ENCODE peak calls at places on chromosomes 11 and 22, in five cellular contexts. A, Y, F, W and S are unnamed samples.

GRCh38 chr11:8613036-8613435 is 19.0 kb upstream of the STK33 start:
- DNase-seq in F (no peak), W (no peak), A (no peak), Y (no peak), S (no peak)

GRCh38 chr22:44192098-44192810 is 11.5 kb downstream of the PARVG start:
- DNase-seq in F (no peak), Y (peak; percentile 84), W (no peak), A (no peak), S (no peak)

GRCh38 chr11:85826096-85826855 is 15.3 kb upstream of the SYTL2 start:
- DNase-seq in A (no peak), F (no peak), W (peak; percentile 84), Y (no peak), S (peak; percentile 56)

GRCh38 chr11:64048042-64048854 is 12.5 kb downstream of the FLRT1 start:
- DNase-seq in Y (no peak), W (no peak), F (no peak), A (no peak), S (no peak)

GRCh38 chr11:45180158-45180887 is 33.9 kb downstream of the PRDM11 start:
- DNase-seq in A (peak; percentile 69), F (no peak), W (peak; percentile 76), Y (peak; percentile 82), S (no peak)

GRCh38 chr11:123233280-123233977 is 38.4 kb upstream of the CLMP start:
- DNase-seq in F (no peak), Y (no peak), A (no peak), W (no peak), S (peak; percentile 13)

GRCh38 chr11:4495487-4495886 is 13.0 kb downstream of the OR52K1 start:
- DNase-seq in W (no peak), F (no peak), A (no peak), Y (no peak), S (no peak)

GRCh38 chr22:46041642-46042041 is 64.7 kb upstream of the WNT7B start:
- DNase-seq in F (no peak), W (no peak), Y (no peak), A (peak; percentile 26), S (no peak)

GRCh38 chr11:108973402-108974119 is 308.7 kb downstream of the DDX10 start:
- DNase-seq in W (peak; percentile 39), Y (no peak), A (no peak), F (peak; percentile 49), S (peak; percentile 92)

GRCh38 chr11:117859713-117860112 is 16.7 kb downstream of the FXYD6 start:
- DNase-seq in Y (no peak), W (no peak), F (no peak), A (no peak), S (no peak)

GRCh38 chr11:68983816-68984215 is 3.0 kb upstream of the MRGPRD start:
- DNase-seq in Y (no peak), F (no peak), W (no peak), A (no peak), S (no peak)

GRCh38 chr11:64562723-64563351 is 28.2 kb upstream of the SLC22A12 start:
- DNase-seq in A (no peak), Y (no peak), W (no peak), F (no peak), S (no peak)

GRCh38 chr22:39419911-39420310 is 20.3 kb downstream of the TAB1 start:
- DNase-seq in A (no peak), W (no peak), F (no peak), Y (no peak), S (no peak)

GRCh38 chr11:11338304-11338703 is 14.7 kb downstream of the CSNK2A3 start:
- DNase-seq in W (no peak), F (no peak), A (no peak), Y (no peak), S (no peak)

GRCh38 chr22:37678372-37678771 is 2.9 kb downstream of the LGALS1 start:
- DNase-seq in A (no peak), W (no peak), F (no peak), Y (no peak), S (no peak)

GRCh38 chr11:114166897-114167323 is 107.4 kb downstream of the ZBTB16 start:
- DNase-seq in F (peak; percentile 44), W (no peak), A (no peak), Y (peak; percentile 82), S (peak; percentile 91)

GRCh38 chr11:12949456-12949855 is 59.7 kb upstream of the RASSF10 start:
- DNase-seq in W (no peak), A (no peak), F (no peak), Y (no peak), S (no peak)

GRCh38 chr22:39351689-39352214 is 2.0 kb downstream of the SYNGR1 start:
- DNase-seq in F (no peak), W (no peak), A (no peak), Y (peak; percentile 93), S (no peak)

GRCh38 chr11:11960687-11961086 is 47.7 kb downstream of the DKK3 start:
- DNase-seq in F (no peak), W (no peak), A (no peak), Y (no peak), S (no peak)

GRCh38 chr11:62921201-62921572 is at the start of gene CHRM1:
- DNase-seq in A (peak; percentile 48), W (no peak), Y (no peak), F (no peak), S (no peak)

GRCh38 chr11:62917906-62918502 is 3.2 kb downstream of the CHRM1 start:
- DNase-seq in F (no peak), W (no peak), Y (no peak), A (no peak), S (no peak)

GRCh38 chr11:62918531-62918930 is 2.6 kb downstream of the CHRM1 start:
- DNase-seq in W (no peak), A (no peak), Y (no peak), F (no peak), S (no peak)

GRCh38 chr11:62919898-62920640 is 1.1 kb downstream of the CHRM1 start:
- DNase-seq in W (no peak), F (no peak), A (no peak), Y (no peak), S (no peak)

GRCh38 chr11:62919476-62919875 is 1.7 kb downstream of the CHRM1 start:
- DNase-seq in Y (no peak), F (no peak), W (no peak), A (no peak), S (no peak)
- H3K4me3 ChIP-seq in Y (no peak overlapping the region), F (no peak overlapping the region), W (no peak overlapping the region), A (no peak overlapping the region), S (no peak overlapping the region)

GRCh38 chr11:19882356-19882755 is 169.7 kb downstream of the NAV2 start:
- DNase-seq in A (no peak), F (no peak), Y (no peak), W (no peak), S (no peak)
- TF ChIP-seq CTCF in A (no peak), F (no peak), Y (no peak), W (no peak), S (no peak)

GRCh38 chr11:96155627-96156378 is 187.2 kb downstream of the MAML2 start:
- DNase-seq in Y (peak; percentile 95), A (peak; percentile 35), F (peak; percentile 91), W (peak; percentile 51), S (peak; percentile 97)

GRCh38 chr11:96154802-96155520 is 188.0 kb downstream of the MAML2 start:
- DNase-seq in A (no peak), F (no peak), Y (no peak), W (no peak), S (peak; percentile 89)

GRCh38 chr11:96158126-96158525 is 184.9 kb downstream of the MAML2 start:
- DNase-seq in F (no peak), Y (no peak), A (no peak), W (no peak), S (no peak)

GRCh38 chr11:96157517-96157873 is 185.5 kb downstream of the MAML2 start:
- DNase-seq in W (no peak), A (no peak), Y (no peak), F (no peak), S (no peak)

GRCh38 chr11:96156379-96156722 is 186.6 kb downstream of the MAML2 start:
- DNase-seq in A (no peak), F (no peak), Y (no peak), W (no peak), S (no peak)
- H3K4me3 ChIP-seq in A (no peak overlapping the region), F (peak overlapping the region; percentile 7), Y (peak overlapping the region; percentile 51), W (no peak overlapping the region), S (peak overlapping the region; percentile 45)

DNA sequence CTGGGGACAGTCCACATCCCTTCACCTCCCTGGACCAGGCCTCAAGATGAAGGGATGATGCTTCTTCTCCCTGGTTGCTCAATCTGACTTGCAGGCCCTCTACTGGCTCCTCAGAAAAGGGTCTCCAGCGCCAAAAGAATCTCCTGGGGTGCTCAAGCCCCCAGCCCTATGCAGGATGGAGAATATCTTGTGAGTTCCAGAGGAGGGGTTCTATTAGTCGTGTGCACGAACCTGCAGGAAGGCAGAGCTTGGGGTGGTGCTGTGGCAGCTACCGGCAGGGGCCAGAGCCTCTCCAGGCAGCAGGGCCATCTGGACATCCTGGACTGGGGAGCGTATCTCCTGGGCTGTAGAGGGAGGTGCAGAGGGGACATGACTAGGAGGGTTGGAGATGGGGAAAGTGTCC is 1339.5 kb downstream of the BRD1 start:
- DNase-seq in A (no peak), F (no peak), Y (no peak), W (no peak), S (peak; percentile 39)
- TF ChIP-seq CTCF in A (no peak), F (peak; percentile 11), Y (no peak), W (no peak), S (peak; percentile 46)

DNA sequence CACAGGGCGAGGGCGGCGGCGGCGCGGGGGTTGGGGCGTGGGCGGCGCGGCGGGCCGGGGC is at the start of gene RTN4R:
- DNase-seq in A (no peak), F (no peak), Y (no peak), W (no peak), S (no peak)
- H3K4me3 ChIP-seq in A (no peak within 1 kb of the TSS), F (peak within 1 kb of the TSS; percentile 1), Y (peak within 1 kb of the TSS; percentile 61), W (peak within 1 kb of the TSS; percentile 49), S (no peak within 1 kb of the TSS)

GRCh38 chr11:121533556-121534050 is 80.8 kb upstream of the SORL1-AS1 start:
- DNase-seq in W (no peak), Y (no peak), F (no peak), A (no peak), S (no peak)

GRCh38 chr11:121535122-121535796 is 82.5 kb upstream of the SORL1-AS1 start:
- DNase-seq in Y (no peak), W (no peak), A (no peak), F (no peak), S (peak; percentile 14)

GRCh38 chr11:121536116-121536515 is 83.3 kb upstream of the SORL1-AS1 start:
- DNase-seq in W (no peak), Y (no peak), A (no peak), F (no peak), S (no peak)

GRCh38 chr11:121538054-121538453 is 85.3 kb upstream of the SORL1-AS1 start:
- DNase-seq in W (no peak), Y (no peak), A (no peak), F (no peak), S (no peak)

GRCh38 chr11:121534131-121535093 is 81.6 kb upstream of the SORL1-AS1 start:
- DNase-seq in F (no peak), Y (no peak), A (no peak), W (no peak), S (peak; percentile 55)
- TF ChIP-seq CTCF in F (peak; percentile 59), Y (no peak), A (no peak), W (no peak), S (peak; percentile 76)

GRCh38 chr11:80327971-80328614 is 887.3 kb upstream of the TENM4 start:
- DNase-seq in F (no peak), A (no peak), Y (no peak), W (no peak), S (no peak)
- H3K4me3 ChIP-seq in F (no peak overlapping the region), A (no peak overlapping the region), Y (no peak overlapping the region), W (no peak overlapping the region), S (no peak overlapping the region)